ENCODE peak calls at places on chromosomes 1 and 21, in eight cellular contexts. One of them, this sample, is unnamed.
A peak's percentile ranks its signal among the peaks of the same experiment; 100 is the strongest.

GRCh38 chr21:31714741-31715365 is 17.1 kb downstream of the SCAF4 start:
- DNase-seq in effector CD8-positive, alpha-beta T cell: no peak
- DNase-seq in effector memory CD8-positive, alpha-beta T cell: no peak
- DNase-seq in HFFc6: no peak
- DNase-seq in putamen: no peak
- DNase-seq in mammary epithelial cell: no peak
- DNase-seq in foreskin fibroblast: no peak
- DNase-seq in neural progenitor cell: no peak
- DNase-seq in this sample: no peak

GRCh38 chr1:150683914-150684313 is 13.0 kb downstream of the GOLPH3L start:
- DNase-seq in effector memory CD8-positive, alpha-beta T cell: no peak
- DNase-seq in putamen: no peak
- DNase-seq in effector CD8-positive, alpha-beta T cell: no peak
- DNase-seq in foreskin fibroblast: no peak
- DNase-seq in neural progenitor cell: no peak
- DNase-seq in mammary epithelial cell: no peak
- DNase-seq in HFFc6: no peak
- DNase-seq in this sample: no peak

GRCh38 chr1:160362168-160362941 is 4.5 kb upstream of the NHLH1 start:
- DNase-seq in neural progenitor cell: peak; percentile 62
- DNase-seq in effector CD8-positive, alpha-beta T cell: no peak
- DNase-seq in HFFc6: no peak
- DNase-seq in foreskin fibroblast: no peak
- DNase-seq in putamen: no peak
- DNase-seq in effector memory CD8-positive, alpha-beta T cell: no peak
- DNase-seq in mammary epithelial cell: no peak
- DNase-seq in this sample: no peak

GRCh38 chr1:235253219-235253640 is 74.7 kb downstream of the ARID4B start:
- DNase-seq in neural progenitor cell: peak; percentile 79
- DNase-seq in HFFc6: peak; percentile 77
- DNase-seq in putamen: peak; percentile 57
- DNase-seq in effector CD8-positive, alpha-beta T cell: peak; percentile 44
- DNase-seq in foreskin fibroblast: peak; percentile 59
- DNase-seq in mammary epithelial cell: peak; percentile 63
- DNase-seq in effector memory CD8-positive, alpha-beta T cell: peak; percentile 52
- DNase-seq in this sample: peak; percentile 33

GRCh38 chr1:71667224-71667623 is 586.4 kb upstream of the ZRANB2 start:
- DNase-seq in mammary epithelial cell: peak; percentile 23
- DNase-seq in HFFc6: no peak
- DNase-seq in effector memory CD8-positive, alpha-beta T cell: no peak
- DNase-seq in putamen: no peak
- DNase-seq in foreskin fibroblast: no peak
- DNase-seq in neural progenitor cell: no peak
- DNase-seq in effector CD8-positive, alpha-beta T cell: no peak
- DNase-seq in this sample: no peak

GRCh38 chr1:25009675-25010262 is 79.7 kb upstream of the RUNX3 start:
- DNase-seq in neural progenitor cell: no peak
- DNase-seq in mammary epithelial cell: no peak
- DNase-seq in effector CD8-positive, alpha-beta T cell: no peak
- DNase-seq in foreskin fibroblast: no peak
- DNase-seq in effector memory CD8-positive, alpha-beta T cell: no peak
- DNase-seq in putamen: no peak
- DNase-seq in HFFc6: no peak
- DNase-seq in this sample: no peak

GRCh38 chr21:44865561-44866280 is 7.8 kb downstream of the PTTG1IP start:
- DNase-seq in mammary epithelial cell: no peak
- DNase-seq in effector memory CD8-positive, alpha-beta T cell: no peak
- DNase-seq in HFFc6: no peak
- DNase-seq in neural progenitor cell: no peak
- DNase-seq in effector CD8-positive, alpha-beta T cell: no peak
- DNase-seq in foreskin fibroblast: no peak
- DNase-seq in putamen: no peak
- DNase-seq in this sample: no peak

GRCh38 chr1:25001125-25001915 is 71.2 kb upstream of the RUNX3 start:
- DNase-seq in mammary epithelial cell: no peak
- DNase-seq in effector memory CD8-positive, alpha-beta T cell: peak; percentile 37
- DNase-seq in HFFc6: no peak
- DNase-seq in effector CD8-positive, alpha-beta T cell: no peak
- DNase-seq in neural progenitor cell: no peak
- DNase-seq in foreskin fibroblast: no peak
- DNase-seq in putamen: no peak
- DNase-seq in this sample: no peak

GRCh38 chr21:46000182-46000730 is 18.7 kb downstream of the COL6A1 start:
- DNase-seq in putamen: no peak
- DNase-seq in foreskin fibroblast: no peak
- DNase-seq in neural progenitor cell: no peak
- DNase-seq in HFFc6: no peak
- DNase-seq in effector memory CD8-positive, alpha-beta T cell: no peak
- DNase-seq in effector CD8-positive, alpha-beta T cell: no peak
- DNase-seq in mammary epithelial cell: no peak
- DNase-seq in this sample: no peak

GRCh38 chr1:181659348-181659957 is 176.1 kb downstream of the CACNA1E start:
- DNase-seq in foreskin fibroblast: no peak
- DNase-seq in neural progenitor cell: no peak
- DNase-seq in mammary epithelial cell: no peak
- DNase-seq in putamen: no peak
- DNase-seq in effector memory CD8-positive, alpha-beta T cell: no peak
- DNase-seq in effector CD8-positive, alpha-beta T cell: no peak
- DNase-seq in HFFc6: no peak
- DNase-seq in this sample: no peak

GRCh38 chr1:4170953-4171352 is 270.9 kb upstream of the C1orf174 start:
- DNase-seq in neural progenitor cell: no peak
- DNase-seq in HFFc6: no peak
- DNase-seq in mammary epithelial cell: no peak
- DNase-seq in effector memory CD8-positive, alpha-beta T cell: no peak
- DNase-seq in foreskin fibroblast: no peak
- DNase-seq in putamen: peak; percentile 33
- DNase-seq in effector CD8-positive, alpha-beta T cell: no peak
- DNase-seq in this sample: no peak